ENCODE peak calls at places on chromosome 3, in ten cellular contexts. X is GM13976, Q is heart right ventricle, C is endothelial cell, D is AG04449, I is fibroblast of villous mesenchyme, M is IMR-90, T is GM23338, A is heart left ventricle, F is fibroblast of the aortic adventitia. L is an unnamed sample.

GRCh38 chr3:29514170-29514569 is 233.3 kb downstream of the RBMS3 start:
- DNase-seq in X (no peak), Q (no peak), C (no peak), D (no peak), I (peak; percentile 34), M (no peak), T (no peak), A (no peak), F (peak; percentile 87), L (no peak)

GRCh38 chr3:24730173-24730572 is 235.5 kb upstream of the THRB start:
- DNase-seq in X (no peak), Q (no peak), C (no peak), D (no peak), I (no peak), M (no peak), T (no peak), A (no peak), F (no peak), L (no peak)

GRCh38 chr3:127002195-127003174 is 19.6 kb downstream of the PLXNA1 start:
- DNase-seq in X (no peak), Q (peak; percentile 88), C (peak; percentile 90), D (peak; percentile 55), I (peak; percentile 94), M (peak; percentile 89), T (peak; percentile 95), A (peak; percentile 88), F (peak; percentile 94), L (peak; percentile 82)

GRCh38 chr3:78589242-78589641 is 1178.6 kb downstream of the ROBO1 start:
- DNase-seq in X (no peak), Q (no peak), C (no peak), D (no peak), I (peak; percentile 18), M (no peak), T (no peak), A (no peak), F (no peak), L (no peak)

GRCh38 chr3:127799476-127800222 is 22.7 kb downstream of the MGLL start:
- DNase-seq in X (no peak), Q (no peak), C (no peak), D (peak; percentile 72), I (no peak), M (peak; percentile 97), T (no peak), A (no peak), F (peak; percentile 84), L (peak; percentile 34)

GRCh38 chr3:124306665-124307064 is 314.7 kb upstream of the ROPN1 start:
- DNase-seq in X (no peak), Q (no peak), C (no peak), D (no peak), I (no peak), M (no peak), T (no peak), A (no peak), F (no peak), L (no peak)

GRCh38 chr3:155354658-155355057 is 61.2 kb upstream of the STRIT1 start:
- DNase-seq in X (no peak), Q (no peak), C (no peak), D (no peak), I (no peak), M (no peak), T (no peak), A (no peak), F (no peak), L (no peak)

GRCh38 chr3:28726840-28727239 is 378.2 kb upstream of the AZI2 start:
- DNase-seq in X (peak; percentile 32), Q (peak; percentile 19), C (peak; percentile 72), D (no peak), I (peak; percentile 23), M (no peak), T (peak; percentile 85), A (peak; percentile 34), F (peak; percentile 27), L (peak; percentile 64)

GRCh38 chr3:182491571-182491970 is 301.7 kb upstream of the ATP11B start:
- DNase-seq in X (no peak), Q (no peak), C (no peak), D (no peak), I (no peak), M (no peak), T (no peak), A (no peak), F (no peak), L (no peak)

GRCh38 chr3:53081318-53081717 is 35.4 kb upstream of the SFMBT1 start:
- DNase-seq in X (no peak), Q (no peak), C (no peak), D (no peak), I (no peak), M (no peak), T (no peak), A (no peak), F (no peak), L (no peak)

GRCh38 chr3:127044996-127045395 is 62.1 kb downstream of the PLXNA1 start:
- DNase-seq in X (no peak), Q (no peak), C (no peak), D (no peak), I (no peak), M (peak; percentile 3), T (peak; percentile 61), A (no peak), F (no peak), L (peak; percentile 66)

GRCh38 chr3:13215940-13216546 is 142.8 kb upstream of the IQSEC1 start:
- DNase-seq in X (no peak), Q (no peak), C (no peak), D (peak; percentile 5), I (peak; percentile 5), M (peak; percentile 53), T (no peak), A (no peak), F (peak; percentile 49), L (peak; percentile 27)

GRCh38 chr3:159654183-159655134 is 334.2 kb upstream of the IL12A start:
- DNase-seq in X (no peak), Q (peak; percentile 13), C (no peak), D (no peak), I (no peak), M (no peak), T (no peak), A (no peak), F (no peak), L (no peak)

GRCh38 chr3:95338446-95338845 is 1275.6 kb downstream of the NSUN3 start:
- DNase-seq in X (no peak), Q (no peak), C (no peak), D (no peak), I (no peak), M (no peak), T (no peak), A (no peak), F (no peak), L (no peak)

GRCh38 chr3:147838650-147839049 is 429.5 kb downstream of the ZIC1 start:
- DNase-seq in X (no peak), Q (no peak), C (no peak), D (no peak), I (no peak), M (peak; percentile 24), T (peak; percentile 9), A (no peak), F (peak; percentile 6), L (no peak)

GRCh38 chr3:149271669-149272068 is 50.0 kb upstream of the CP start:
- DNase-seq in X (no peak), Q (no peak), C (no peak), D (no peak), I (no peak), M (no peak), T (no peak), A (no peak), F (no peak), L (no peak)

DNA sequence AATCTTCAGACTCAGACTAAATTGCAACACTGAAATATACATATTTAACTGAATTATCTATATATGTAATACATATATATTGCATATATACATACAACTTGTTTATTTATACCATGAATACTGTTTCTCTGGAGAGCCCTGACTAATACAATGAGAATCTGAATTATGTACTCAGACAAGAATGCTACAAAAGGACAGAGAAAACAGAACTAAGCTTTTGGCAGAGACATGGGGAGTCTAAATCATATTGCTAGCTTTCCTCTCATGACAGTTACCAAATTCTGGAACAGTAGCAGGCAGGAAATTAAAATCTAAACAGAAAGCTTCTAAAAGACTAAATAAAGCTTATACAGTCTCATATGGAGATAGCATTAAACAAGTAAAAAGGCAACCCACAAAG is 142.4 kb upstream of the KCNMB2 start:
- DNase-seq in X (no peak), Q (no peak), C (no peak), D (peak; percentile 64), I (peak; percentile 78), M (peak; percentile 85), T (no peak), A (no peak), F (peak; percentile 76), L (no peak)
- TF ChIP-seq CTCF in X (no peak), Q (no peak), C (no peak), D (no peak), I (no peak), M (no peak), T (no peak), A (no peak), F (no peak), L (no peak)

DNA sequence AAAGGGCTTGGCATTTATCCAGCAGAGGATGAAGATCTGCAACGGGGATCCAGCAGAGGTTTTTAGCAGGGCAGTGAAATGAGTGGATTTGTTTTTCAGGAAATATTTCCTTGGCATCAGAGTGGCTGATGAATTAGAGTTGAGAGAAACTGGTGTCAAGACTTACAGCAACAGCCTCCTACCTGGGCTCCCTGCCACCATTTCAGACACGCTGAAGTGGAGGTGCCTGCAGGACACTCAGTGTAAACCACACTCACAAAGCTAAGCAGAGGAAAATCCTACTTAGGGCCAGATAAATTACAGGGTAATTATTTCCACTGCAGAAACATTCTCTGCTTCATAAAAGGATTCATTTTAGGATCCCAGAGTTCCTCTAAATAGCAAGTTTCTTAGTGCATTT is 519.7 kb downstream of the FGF12 start:
- DNase-seq in X (no peak), Q (peak; percentile 21), C (no peak), D (no peak), I (no peak), M (no peak), T (no peak), A (peak; percentile 24), F (no peak), L (no peak)
- TF ChIP-seq CTCF in X (no peak), Q (no peak), C (no peak), D (no peak), I (no peak), M (no peak), T (no peak), A (no peak), F (no peak), L (no peak)

GRCh38 chr3:170752571-170753155 is 117.3 kb downstream of the RPL22L1 start:
- DNase-seq in X (no peak), Q (no peak), C (no peak), D (no peak), I (no peak), M (no peak), T (no peak), A (no peak), F (no peak), L (no peak)
- TF ChIP-seq CTCF in X (no peak), Q (no peak), C (no peak), D (no peak), I (no peak), M (no peak), T (no peak), A (no peak), F (no peak), L (no peak)

DNA sequence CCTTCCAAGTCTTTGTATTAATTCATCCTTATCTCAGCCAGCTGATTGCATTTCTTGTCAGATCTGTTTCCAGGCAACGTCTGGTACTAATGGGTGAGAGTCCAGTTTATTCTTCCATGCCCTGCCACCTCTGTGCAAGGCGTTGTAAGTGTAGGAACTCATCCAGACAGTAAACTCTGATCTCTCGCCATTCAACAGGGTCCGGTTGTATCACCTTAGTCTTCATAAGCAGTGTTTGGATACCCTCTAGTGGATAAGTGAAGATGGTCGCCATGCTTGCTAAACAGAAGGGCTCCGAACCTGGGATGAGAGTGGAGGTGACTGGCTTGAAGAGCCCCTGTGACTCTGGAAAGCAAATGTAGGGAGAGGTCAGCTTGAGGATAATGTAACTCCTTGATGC is 51.6 kb upstream of the CMTM7 start:
- DNase-seq in X (peak; percentile 67), Q (no peak), C (peak; percentile 33), D (no peak), I (peak; percentile 65), M (peak; percentile 35), T (peak; percentile 82), A (no peak), F (peak; percentile 56), L (peak; percentile 13)
- TF ChIP-seq CTCF in X (peak; percentile 28), Q (peak; percentile 65), C (peak; percentile 12), D (peak; percentile 52), I (peak; percentile 65), M (peak; percentile 40), T (peak; percentile 68), A (peak; percentile 56), F (peak; percentile 52), L (no peak)

L was measured in Calu3.